ENCODE peak calls at places on chromosomes 5 and 9, in four cellular contexts. P, Q, V and S are unnamed samples.
A peak's percentile ranks its signal among the peaks of the same experiment; 100 is the strongest.

GRCh38 chr5:154194348-154195329 is 4.1 kb downstream of the GALNT10 start:
- DNase-seq in Q (no peak), V (no peak), P (no peak), S (no peak)

GRCh38 chr5:98942849-98943248 is 14.0 kb upstream of the CHD1 start:
- DNase-seq in V (peak; percentile 51), Q (no peak), P (no peak), S (no peak)

GRCh38 chr5:117454716-117455212 is 880.1 kb upstream of the SEMA6A start:
- DNase-seq in V (peak; percentile 50), Q (peak; percentile 62), P (peak; percentile 29), S (peak; percentile 17)

GRCh38 chr5:77239126-77239741 is 28.8 kb downstream of the PDE8B start:
- DNase-seq in Q (peak; percentile 18), V (peak; percentile 12), P (no peak), S (no peak)

GRCh38 chr5:158590936-158591863 is 508.5 kb downstream of the EBF1 start:
- DNase-seq in Q (no peak), V (no peak), P (no peak), S (no peak)

GRCh38 chr5:177553671-177554429 is 513 bp downstream of the FAM193B start:
- DNase-seq in Q (no peak), P (peak; percentile 65), V (no peak), S (no peak)

GRCh38 chr9:92746567-92747458 is 17.8 kb downstream of the BICD2 start:
- DNase-seq in P (no peak), Q (no peak), V (peak; percentile 56), S (no peak)

GRCh38 chr9:13786131-13786530 is 506.6 kb upstream of the MPDZ start:
- DNase-seq in P (no peak), Q (no peak), V (no peak), S (no peak)

GRCh38 chr9:88747768-88748167 is 212.8 kb downstream of the NXNL2 start:
- DNase-seq in P (peak; percentile 81), Q (no peak), V (no peak), S (no peak)

GRCh38 chr9:91960367-91960766 is 10.3 kb upstream of the ROR2 start:
- DNase-seq in Q (no peak), V (no peak), P (no peak), S (no peak)

GRCh38 chr5:139862313-139862712 is 66.7 kb downstream of the PSD2 start:
- DNase-seq in V (no peak), P (no peak), Q (no peak), S (no peak)

GRCh38 chr9:77819672-77820071 is 171.6 kb upstream of the GNA14 start:
- DNase-seq in V (no peak), Q (no peak), P (no peak), S (no peak)

GRCh38 chr5:72246239-72246580 is 73.8 kb downstream of the MRPS27 start:
- DNase-seq in V (no peak), P (peak; percentile 66), Q (no peak), S (no peak)

GRCh38 chr5:54285573-54286124 is 24.7 kb downstream of the ARL15 start:
- DNase-seq in P (no peak), V (no peak), Q (no peak), S (no peak)

GRCh38 chr9:137764981-137765380 is 112.6 kb upstream of the CACNA1B start:
- DNase-seq in P (no peak), Q (no peak), V (no peak), S (no peak)
- TF ChIP-seq TCF7L2 in P (no peak), Q (no peak), V (no peak), S (no peak)

GRCh38 chr5:110105692-110106091 is 416.0 kb downstream of the MAN2A1 start:
- DNase-seq in P (no peak), Q (no peak), V (peak; percentile 79), S (no peak)
- TF ChIP-seq SIN3A in P (no peak), Q (no peak), V (no peak), S (no peak)

GRCh38 chr5:74389531-74390305 is 250.8 kb downstream of the ENC1 start:
- DNase-seq in Q (no peak), V (no peak), P (no peak), S (no peak)

GRCh38 chr5:74392698-74393431 is 247.7 kb downstream of the ENC1 start:
- DNase-seq in V (no peak), Q (no peak), P (no peak), S (no peak)

GRCh38 chr5:74390306-74390637 is 250.3 kb downstream of the ENC1 start:
- DNase-seq in P (no peak), Q (no peak), V (no peak), S (no peak)

GRCh38 chr5:74391410-74391809 is 249.1 kb downstream of the ENC1 start:
- DNase-seq in V (peak; percentile 27), P (peak; percentile 23), Q (no peak), S (no peak)

GRCh38 chr5:74390822-74391221 is 249.7 kb downstream of the ENC1 start:
- DNase-seq in P (peak; percentile 21), Q (no peak), V (no peak), S (no peak)
- TF ChIP-seq REST in P (no peak), Q (peak; percentile 5), V (peak; percentile 82), S (no peak)

DNA sequence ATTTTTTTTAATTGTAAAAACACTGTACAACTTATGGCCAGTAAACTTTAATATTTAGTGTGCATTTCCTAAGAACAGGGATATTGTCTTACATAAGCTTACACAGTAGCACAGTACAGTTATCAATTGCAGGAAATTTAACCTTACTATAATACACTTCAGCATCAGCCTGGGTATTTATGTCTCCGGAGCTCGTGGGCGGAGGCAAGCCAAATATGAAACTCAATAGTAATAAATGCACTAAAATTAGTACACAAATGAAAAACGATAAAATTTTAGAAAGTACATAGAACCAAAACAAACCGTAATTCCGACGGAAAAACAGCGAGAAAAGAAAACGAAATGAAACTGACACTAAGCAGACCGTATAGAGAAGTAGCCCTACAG is 91.2 kb downstream of the ANXA2R start:
- DNase-seq in P (no peak), V (no peak), Q (no peak), S (no peak)
- TF ChIP-seq TCF7L2 in P (no peak), V (no peak), Q (no peak), S (no peak)

DNA sequence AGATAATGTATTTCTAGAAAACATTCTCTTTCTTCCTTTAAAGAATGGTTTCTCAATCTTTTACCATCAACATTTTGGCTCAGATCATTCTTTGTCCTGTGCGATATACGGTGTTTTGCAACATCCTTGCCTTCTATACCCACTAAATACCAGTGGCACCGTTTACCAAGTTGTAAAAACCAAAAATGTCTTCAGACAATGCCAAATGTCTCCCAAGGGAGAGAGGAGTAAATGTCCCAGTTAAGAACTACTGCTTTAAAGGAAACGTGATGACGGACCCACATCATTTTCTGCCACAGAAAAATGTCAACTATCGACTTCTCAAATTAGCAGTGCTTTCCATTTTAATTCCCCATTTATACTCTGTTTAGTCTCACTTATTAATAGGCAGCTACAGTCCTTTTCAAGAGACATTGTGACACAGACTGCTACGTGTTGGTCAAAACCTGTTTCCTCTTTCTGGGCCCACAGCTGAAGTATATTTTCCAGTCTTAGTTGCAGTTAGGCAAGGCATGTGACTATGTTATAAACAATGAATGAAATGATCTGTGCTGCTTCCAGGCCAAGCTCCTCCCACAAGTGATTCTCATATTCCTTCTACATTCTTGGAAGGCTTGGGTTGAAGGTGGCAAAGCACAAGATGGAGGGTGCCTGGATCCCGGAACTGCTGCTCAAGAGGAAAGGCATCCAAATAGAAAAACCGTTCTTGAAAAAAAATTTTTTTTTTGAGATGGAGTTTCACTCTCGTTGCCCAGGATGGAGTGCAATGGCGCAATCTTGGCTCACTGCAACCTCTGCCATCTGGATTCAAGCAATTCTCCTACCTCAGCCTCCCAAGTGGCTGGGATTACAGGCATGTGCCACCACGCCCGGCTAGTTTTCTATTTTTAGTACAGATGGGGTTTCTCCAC is 8.8 kb downstream of the PRXL2C start:
- DNase-seq in P (no peak), Q (no peak), V (no peak), S (no peak)
- TF ChIP-seq SIN3A in P (no peak), Q (no peak), V (no peak), S (no peak)

GRCh38 chr9:36137392-36138004 is 965 bp downstream of the GLIPR2 start:
- DNase-seq in V (no peak), Q (no peak), P (no peak), S (no peak)
- TF ChIP-seq REST in V (no peak), Q (no peak), P (no peak), S (no peak)

GRCh38 chr9:249025-249424 is 34.4 kb downstream of the DOCK8 start:
- DNase-seq in P (peak; percentile 39), V (no peak), Q (no peak), S (no peak)
- TF ChIP-seq TCF7L2 in P (no peak), V (no peak), Q (no peak), S (no peak)

GRCh38 chr9:113464672-113465271 is 1.2 kb downstream of the RGS3 start:
- DNase-seq in P (no peak), V (no peak), Q (no peak), S (no peak)
- TF ChIP-seq SIN3A in P (no peak), V (no peak), Q (no peak), S (no peak)

GRCh38 chr9:12771891-12772290 is 2.9 kb upstream of the LURAP1L start:
- DNase-seq in P (no peak), Q (no peak), V (no peak), S (no peak)

GRCh38 chr9:12775373-12775962 is 648 bp downstream of the LURAP1L start:
- DNase-seq in Q (no peak), P (no peak), V (no peak), S (no peak)

GRCh38 chr9:12774861-12775367 is at the start of gene LURAP1L:
- DNase-seq in Q (peak; percentile 70), P (peak; percentile 4), V (peak; percentile 70), S (no peak)

GRCh38 chr9:12775963-12776774 is 1.3 kb downstream of the LURAP1L start:
- DNase-seq in P (peak; percentile 40), Q (peak; percentile 57), V (peak; percentile 88), S (no peak)

GRCh38 chr9:12773562-12773961 is 1.3 kb upstream of the LURAP1L start:
- DNase-seq in P (no peak), Q (no peak), V (no peak), S (no peak)
- TF ChIP-seq REST in P (no peak), Q (no peak), V (no peak), S (no peak)